ENCODE peak calls at places on chromosome 17, in four cellular contexts. H is T-cell, U is HFFc6, P is skeletal muscle cell. A is an unnamed sample.

GRCh38 chr17:21210411-21211076 is 3.4 kb downstream of the TMEM11 start:
- DNase-seq in H (no peak), U (no peak), P (no peak), A (no peak)

GRCh38 chr17:74457146-74457819 is 9.2 kb upstream of the CD300A start:
- DNase-seq in H (peak), U (no peak), P (peak), A (peak)

GRCh38 chr17:73156166-73156840 is 8.5 kb upstream of the SSTR2 start:
- DNase-seq in H (peak), U (peak), P (peak), A (peak)

GRCh38 chr17:60169921-60170817 is 20.4 kb downstream of the CA4 start:
- DNase-seq in H (no peak), U (peak), P (no peak), A (no peak)

GRCh38 chr17:79993390-79994221 is 42.1 kb downstream of the TBC1D16 start:
- DNase-seq in H (no peak), U (peak), P (peak), A (no peak)

GRCh38 chr17:74502866-74503265 is 28.4 kb downstream of the CD300LB start:
- DNase-seq in H (no peak), U (no peak), P (no peak), A (no peak)

GRCh38 chr17:72997559-72997958 is 94.9 kb downstream of the SLC39A11 start:
- DNase-seq in H (no peak), U (peak), P (no peak), A (no peak)

GRCh38 chr17:48578616-48579560 is 738 bp upstream of the HOXB4 start:
- DNase-seq in H (no peak), U (no peak), P (no peak), A (no peak)

GRCh38 chr17:42548070-42548837 is 4.5 kb upstream of the HSD17B1 start:
- DNase-seq in H (peak), U (no peak), P (no peak), A (peak)

GRCh38 chr17:16258916-16259315 is 41.9 kb downstream of the PIGL start:
- DNase-seq in H (no peak), U (no peak), P (peak), A (no peak)

GRCh38 chr17:80766290-80766689 is 221.7 kb downstream of the RPTOR start:
- DNase-seq in H (no peak), U (no peak), P (no peak), A (no peak)

GRCh38 chr17:77476006-77476405 is 335.2 kb downstream of the SEC14L1 start:
- DNase-seq in H (no peak), U (no peak), P (no peak), A (no peak)

GRCh38 chr17:77441130-77441920 is 300.6 kb downstream of the SEC14L1 start:
- DNase-seq in H (peak), U (no peak), P (no peak), A (peak)

GRCh38 chr17:50067996-50068395 is 12.1 kb downstream of the ITGA3 start:
- DNase-seq in H (no peak), U (no peak), P (no peak), A (no peak)

A was measured in activated gamma-delta T cell treated with Interleukin-2 at 50 U/mL for 16 hours.